ENCODE peak calls at places on chromosomes 12 and 14, in four cellular contexts. One of them, this sample, is unnamed.

GRCh38 chr12:69341328-69341727 is 6.9 kb upstream of the LYZ start:
- DNase-seq in GM12878: no peak
- DNase-seq in H1: no peak
- DNase-seq in K562: no peak
- DNase-seq in this sample: no peak

GRCh38 chr12:47832263-47832933 is 12.7 kb upstream of the HDAC7 start:
- DNase-seq in GM12878: no peak
- DNase-seq in H1: no peak
- DNase-seq in K562: no peak
- DNase-seq in this sample: no peak

GRCh38 chr14:53306926-53307325 is 153.8 kb upstream of the DDHD1 start:
- DNase-seq in GM12878: no peak
- DNase-seq in H1: no peak
- DNase-seq in K562: no peak
- DNase-seq in this sample: no peak

GRCh38 chr14:95388699-95389098 is 69.0 kb upstream of the CLMN start:
- DNase-seq in GM12878: no peak
- DNase-seq in H1: no peak
- DNase-seq in K562: no peak
- DNase-seq in this sample: no peak

GRCh38 chr14:56815301-56815700 is 5.0 kb upstream of the OTX2 start:
- DNase-seq in GM12878: no peak
- DNase-seq in H1: no peak
- DNase-seq in K562: no peak
- DNase-seq in this sample: no peak

GRCh38 chr14:52536269-52536668 is 16.0 kb downstream of the TXNDC16 start:
- DNase-seq in GM12878: no peak
- DNase-seq in H1: no peak
- DNase-seq in K562: no peak
- DNase-seq in this sample: no peak

GRCh38 chr14:56216631-56217379 is 98.6 kb downstream of the PELI2 start:
- DNase-seq in GM12878: no peak
- DNase-seq in H1: no peak
- DNase-seq in K562: peak; percentile 71
- DNase-seq in this sample: no peak

GRCh38 chr14:35978561-35978960 is 152.4 kb downstream of the BRMS1L start:
- DNase-seq in GM12878: no peak
- DNase-seq in H1: no peak
- DNase-seq in K562: no peak
- DNase-seq in this sample: no peak

GRCh38 chr12:104823985-104824441 is 134.1 kb downstream of the SLC41A2 start:
- DNase-seq in GM12878: no peak
- DNase-seq in H1: no peak
- DNase-seq in K562: peak; percentile 60
- DNase-seq in this sample: peak; percentile 22

GRCh38 chr12:131511391-131511802 is 199.5 kb upstream of the SFSWAP start:
- DNase-seq in GM12878: peak; percentile 73
- DNase-seq in H1: no peak
- DNase-seq in K562: no peak
- DNase-seq in this sample: peak; percentile 3

GRCh38 chr14:81062816-81063215 is 107.4 kb downstream of the TSHR start:
- DNase-seq in GM12878: peak; percentile 1
- DNase-seq in H1: peak; percentile 50
- DNase-seq in K562: peak; percentile 38
- DNase-seq in this sample: peak; percentile 21

GRCh38 chr14:99715266-99716000 is 31.3 kb downstream of the CYP46A1 start:
- DNase-seq in GM12878: no peak
- DNase-seq in H1: peak; percentile 42
- DNase-seq in K562: no peak
- DNase-seq in this sample: no peak

GRCh38 chr14:21647380-21647779 is 6.3 kb upstream of the OR4E2 start:
- DNase-seq in GM12878: no peak
- DNase-seq in H1: no peak
- DNase-seq in K562: no peak
- DNase-seq in this sample: no peak

GRCh38 chr12:94874086-94874985 is 129.2 kb downstream of the NDUFA12 start:
- DNase-seq in GM12878: no peak
- DNase-seq in H1: no peak
- DNase-seq in K562: no peak
- DNase-seq in this sample: no peak

GRCh38 chr14:33880330-33880729 is 70.5 kb downstream of the EGLN3 start:
- DNase-seq in GM12878: no peak
- DNase-seq in H1: no peak
- DNase-seq in K562: no peak
- DNase-seq in this sample: no peak

GRCh38 chr12:63917864-63918742 is 73.6 kb downstream of the SRGAP1 start:
- DNase-seq in GM12878: peak; percentile 41
- DNase-seq in H1: no peak
- DNase-seq in K562: no peak
- DNase-seq in this sample: peak; percentile 91

GRCh38 chr12:26573212-26573909 is 259.6 kb downstream of the ITPR2 start:
- DNase-seq in GM12878: no peak
- DNase-seq in H1: no peak
- DNase-seq in K562: no peak
- DNase-seq in this sample: no peak

GRCh38 chr12:34398706-34399630 is 376.7 kb downstream of the ALG10 start:
- DNase-seq in GM12878: no peak
- DNase-seq in H1: peak; percentile 6
- DNase-seq in K562: no peak
- DNase-seq in this sample: no peak

GRCh38 chr14:52551696-52552062 is 626 bp downstream of the TXNDC16 start:
- DNase-seq in GM12878: no peak
- DNase-seq in H1: no peak
- DNase-seq in K562: peak; percentile 39
- DNase-seq in this sample: no peak

GRCh38 chr14:68886109-68886434 is 93.0 kb downstream of the ACTN1 start:
- DNase-seq in GM12878: no peak
- DNase-seq in H1: no peak
- DNase-seq in K562: no peak
- DNase-seq in this sample: no peak

GRCh38 chr12:107405436-107405835 is 280.2 kb upstream of the PWP1 start:
- DNase-seq in GM12878: no peak
- DNase-seq in H1: no peak
- DNase-seq in K562: no peak
- DNase-seq in this sample: no peak

GRCh38 chr12:89962648-89963047 is 254.0 kb upstream of the ATP2B1 start:
- DNase-seq in GM12878: no peak
- DNase-seq in H1: no peak
- DNase-seq in K562: no peak
- DNase-seq in this sample: no peak

GRCh38 chr14:61468063-61468825 is 146.9 kb downstream of the PRKCH start:
- DNase-seq in GM12878: no peak
- DNase-seq in H1: peak; percentile 11
- DNase-seq in K562: no peak
- DNase-seq in this sample: no peak

GRCh38 chr12:82436354-82436753 is 78.0 kb downstream of the METTL25 start:
- DNase-seq in GM12878: no peak
- DNase-seq in H1: no peak
- DNase-seq in K562: no peak
- DNase-seq in this sample: no peak

GRCh38 chr14:51609987-51610283 is 41.8 kb upstream of the FRMD6 start:
- DNase-seq in GM12878: no peak
- DNase-seq in H1: no peak
- DNase-seq in K562: peak; percentile 46
- DNase-seq in this sample: no peak

GRCh38 chr14:84750763-84751554 is 779.0 kb upstream of the FLRT2 start:
- DNase-seq in GM12878: no peak
- DNase-seq in H1: no peak
- DNase-seq in K562: no peak
- DNase-seq in this sample: no peak

GRCh38 chr12:99137124-99137845 is 492.2 kb downstream of the APAF1 start:
- DNase-seq in GM12878: no peak
- DNase-seq in H1: no peak
- DNase-seq in K562: no peak
- DNase-seq in this sample: no peak

GRCh38 chr12:82832981-82833380 is 146.3 kb downstream of the TMTC2 start:
- DNase-seq in GM12878: no peak
- DNase-seq in H1: no peak
- DNase-seq in K562: no peak
- DNase-seq in this sample: no peak

GRCh38 chr12:3304436-3305135 is 186.4 kb upstream of the PRMT8 start:
- DNase-seq in GM12878: no peak
- DNase-seq in H1: no peak
- DNase-seq in K562: no peak
- DNase-seq in this sample: peak; percentile 60
- TF ChIP-seq EGR1 in GM12878: no peak
- TF ChIP-seq EGR1 in H1: no peak
- TF ChIP-seq EGR1 in K562: no peak
- TF ChIP-seq EGR1 in this sample: no peak

DNA sequence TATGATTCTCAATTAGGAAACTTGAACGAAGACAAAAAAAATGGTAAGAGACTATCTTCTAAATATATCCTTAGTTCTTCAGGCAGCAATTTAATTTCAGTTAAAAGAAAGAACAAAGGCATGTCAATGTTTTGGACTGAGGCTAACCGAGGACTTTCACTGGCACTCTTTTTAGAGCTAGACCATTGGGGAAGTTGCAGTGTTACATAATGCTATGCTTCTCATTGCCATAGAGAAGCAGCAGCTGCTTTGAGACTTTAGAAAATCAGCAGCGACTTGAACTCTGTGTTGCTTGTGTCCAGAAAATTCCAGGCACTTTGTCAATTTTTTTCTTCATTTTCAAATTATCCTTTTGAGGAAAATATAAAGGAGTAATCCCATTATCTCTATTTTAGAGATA is 964.2 kb downstream of the NRXN3 start:
- DNase-seq in GM12878: no peak
- DNase-seq in H1: no peak
- DNase-seq in K562: no peak
- DNase-seq in this sample: no peak
- H3K27ac ChIP-seq in GM12878: no peak overlapping the region
- H3K27ac ChIP-seq in H1: no peak overlapping the region
- H3K27ac ChIP-seq in K562: no peak overlapping the region
- H3K27ac ChIP-seq in this sample: no peak overlapping the region

DNA sequence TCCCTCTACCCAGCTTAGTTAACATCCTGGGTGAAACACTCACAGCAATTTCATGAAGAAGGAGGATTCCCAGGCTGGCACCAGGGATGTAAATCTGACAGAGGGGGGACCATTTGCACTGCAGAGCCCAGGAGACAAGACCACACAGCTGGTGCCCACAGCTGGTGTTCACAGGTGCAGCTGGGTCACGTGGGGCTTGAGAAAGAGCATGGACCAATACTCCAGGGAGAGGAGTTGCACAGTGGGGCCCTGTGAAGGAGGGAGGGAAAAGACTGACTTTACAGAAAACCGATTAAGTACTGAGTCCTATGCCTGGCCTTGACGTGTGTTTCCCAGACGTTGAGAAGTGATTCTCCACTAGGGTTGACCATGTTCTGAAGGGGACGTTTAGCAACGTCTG is 1316.7 kb upstream of the TMEM132C start:
- DNase-seq in GM12878: no peak
- DNase-seq in H1: no peak
- DNase-seq in K562: no peak
- DNase-seq in this sample: no peak
- H3K9me3 ChIP-seq in GM12878: no peaks in the 10 kb centered on the region
- H3K9me3 ChIP-seq in H1: no peaks in the 10 kb centered on the region
- H3K9me3 ChIP-seq in K562: no peaks in the 10 kb centered on the region
- H3K9me3 ChIP-seq in this sample: no peaks in the 10 kb centered on the region

GRCh38 chr14:73792476-73792875 is 59.2 kb upstream of the PTGR2 start:
- DNase-seq in GM12878: no peak
- DNase-seq in H1: no peak
- DNase-seq in K562: no peak
- DNase-seq in this sample: no peak
- TF ChIP-seq EGR1 in GM12878: no peak
- TF ChIP-seq EGR1 in H1: no peak
- TF ChIP-seq EGR1 in K562: no peak
- TF ChIP-seq EGR1 in this sample: no peak

GRCh38 chr12:44837114-44837800 is 38.9 kb downstream of the NELL2 start:
- DNase-seq in GM12878: no peak
- DNase-seq in H1: no peak
- DNase-seq in K562: no peak
- DNase-seq in this sample: no peak
- H3K27ac ChIP-seq in GM12878: no peak overlapping the region
- H3K27ac ChIP-seq in H1: no peak overlapping the region
- H3K27ac ChIP-seq in K562: no peak overlapping the region
- H3K27ac ChIP-seq in this sample: no peak overlapping the region

GRCh38 chr12:31832740-31833540 is 104.1 kb upstream of the AMN1 start:
- DNase-seq in GM12878: peak; percentile 73
- DNase-seq in H1: no peak
- DNase-seq in K562: peak; percentile 58
- DNase-seq in this sample: no peak
- H3K9me3 ChIP-seq in GM12878: peaks cover 7% of the 10 kb centered on the region
- H3K9me3 ChIP-seq in H1: no peaks in the 10 kb centered on the region
- H3K9me3 ChIP-seq in K562: peaks cover 29% of the 10 kb centered on the region
- H3K9me3 ChIP-seq in this sample: no peaks in the 10 kb centered on the region

GRCh38 chr12:108589028-108589839 is 8.7 kb downstream of the TMEM119 start:
- DNase-seq in GM12878: no peak
- DNase-seq in H1: no peak
- DNase-seq in K562: no peak
- DNase-seq in this sample: no peak
- TF ChIP-seq EGR1 in GM12878: no peak
- TF ChIP-seq EGR1 in H1: no peak
- TF ChIP-seq EGR1 in K562: no peak
- TF ChIP-seq EGR1 in this sample: no peak

This sample was measured in HCT116.